ENCODE peak calls at places on chromosomes 2 and 18, in ten cellular contexts. X is HEK293T; J is coronary artery; Y is aorta; Q is head of caudate nucleus; N is NCI-H1092; V is RWPE1; S is NAMALWA; Z is dorsolateral prefrontal cortex; K is activated CD4-positive, CD25-positive, alpha-beta regulatory T cell treated with anti-CD3 and anti-CD28 coated beads, Interleukin-2, amount 50 U/mL, for 16 hours. B is an unnamed sample.
A peak's percentile ranks its signal among the peaks of the same experiment; 100 is the strongest.

GRCh38 chr2:88638123-88638650 is 10.9 kb upstream of the EIF2AK3 start:
- DNase-seq in X (no peak), J (no peak), Y (no peak), Q (no peak), N (no peak), V (no peak), S (no peak), Z (no peak), K (no peak), B (no peak)

GRCh38 chr18:61554946-61555361 is 221.7 kb downstream of the CDH20 start:
- DNase-seq in X (no peak), J (no peak), Y (no peak), Q (peak; percentile 24), N (no peak), V (no peak), S (no peak), Z (no peak), K (no peak), B (no peak)

GRCh38 chr2:8548065-8548870 is 133.6 kb upstream of the ID2 start:
- DNase-seq in X (no peak), J (peak; percentile 63), Y (peak; percentile 40), Q (no peak), N (no peak), V (no peak), S (peak; percentile 36), Z (no peak), K (no peak), B (no peak)

GRCh38 chr2:127651987-127652550 is 6.1 kb downstream of the GPR17 start:
- DNase-seq in X (no peak), J (no peak), Y (no peak), Q (peak; percentile 86), N (no peak), V (no peak), S (peak; percentile 53), Z (peak; percentile 72), K (no peak), B (no peak)

GRCh38 chr2:235378261-235378660 is 115.6 kb upstream of the AGAP1 start:
- DNase-seq in X (no peak), J (no peak), Y (no peak), Q (no peak), N (no peak), V (no peak), S (no peak), Z (no peak), K (no peak), B (no peak)

GRCh38 chr2:60987041-60987440 is 30.5 kb upstream of the PEX13 start:
- DNase-seq in X (no peak), J (no peak), Y (no peak), Q (no peak), N (no peak), V (no peak), S (peak; percentile 55), Z (no peak), K (no peak), B (no peak)

GRCh38 chr2:205407984-205408383 is 274.3 kb upstream of the NRP2 start:
- DNase-seq in X (no peak), J (no peak), Y (no peak), Q (no peak), N (no peak), V (no peak), S (no peak), Z (no peak), K (no peak), B (no peak)

GRCh38 chr18:57807336-57808117 is 4.4 kb upstream of the ATP8B1 start:
- DNase-seq in X (no peak), J (no peak), Y (no peak), Q (no peak), N (no peak), V (no peak), S (no peak), Z (no peak), K (no peak), B (no peak)

GRCh38 chr2:149991576-149991975 is 404.0 kb upstream of the MMADHC start:
- DNase-seq in X (no peak), J (no peak), Y (no peak), Q (no peak), N (no peak), V (no peak), S (no peak), Z (no peak), K (no peak), B (no peak)

GRCh38 chr18:72114801-72115594 is 429.1 kb downstream of the CBLN2 start:
- DNase-seq in X (no peak), J (no peak), Y (no peak), Q (no peak), N (no peak), V (peak; percentile 0), S (no peak), Z (no peak), K (no peak), B (no peak)

GRCh38 chr2:127140543-127140942 is 33.6 kb upstream of the BIN1 start:
- DNase-seq in X (peak; percentile 3), J (no peak), Y (no peak), Q (no peak), N (no peak), V (no peak), S (no peak), Z (no peak), K (no peak), B (no peak)

GRCh38 chr2:74504591-74504990 is 2.9 kb downstream of the PCGF1 start:
- DNase-seq in X (no peak), J (no peak), Y (no peak), Q (no peak), N (no peak), V (no peak), S (no peak), Z (no peak), K (no peak), B (no peak)

GRCh38 chr2:45990131-45990530 is 307.1 kb upstream of the EPAS1 start:
- DNase-seq in X (no peak), J (no peak), Y (no peak), Q (no peak), N (no peak), V (no peak), S (no peak), Z (no peak), K (no peak), B (no peak)

GRCh38 chr2:168703926-168704325 is 98.5 kb upstream of the NOSTRIN start:
- DNase-seq in X (no peak), J (no peak), Y (no peak), Q (no peak), N (no peak), V (no peak), S (no peak), Z (no peak), K (no peak), B (peak; percentile 67)

GRCh38 chr18:38368886-38369285 is 803.3 kb upstream of the CELF4 start:
- DNase-seq in X (no peak), J (no peak), Y (no peak), Q (no peak), N (no peak), V (no peak), S (no peak), Z (no peak), K (no peak), B (no peak)

GRCh38 chr2:18545384-18545783 is 15.1 kb downstream of the RDH14 start:
- DNase-seq in X (no peak), J (no peak), Y (no peak), Q (no peak), N (no peak), V (peak; percentile 62), S (no peak), Z (no peak), K (no peak), B (no peak)

GRCh38 chr18:69599377-69599776 is 198.7 kb downstream of the DOK6 start:
- DNase-seq in X (no peak), J (no peak), Y (no peak), Q (no peak), N (peak; percentile 14), V (no peak), S (no peak), Z (no peak), K (no peak), B (no peak)

GRCh38 chr2:203656522-203657287 is 49.7 kb upstream of the CD28 start:
- DNase-seq in X (no peak), J (no peak), Y (peak; percentile 68), Q (no peak), N (no peak), V (peak; percentile 59), S (no peak), Z (no peak), K (no peak), B (peak; percentile 82)

GRCh38 chr2:222655406-222655747 is 515 bp downstream of the FARSB start:
- DNase-seq in X (peak; percentile 20), J (no peak), Y (no peak), Q (no peak), N (peak; percentile 26), V (peak; percentile 24), S (peak; percentile 55), Z (no peak), K (no peak), B (peak; percentile 64)

GRCh38 chr2:71927757-71928715 is 219.6 kb downstream of the CYP26B1 start:
- DNase-seq in X (peak; percentile 3), J (peak; percentile 54), Y (no peak), Q (no peak), N (no peak), V (no peak), S (no peak), Z (no peak), K (no peak), B (no peak)

GRCh38 chr2:134293719-134294537 is 40.1 kb downstream of the MGAT5 start:
- DNase-seq in X (no peak), J (no peak), Y (no peak), Q (no peak), N (no peak), V (no peak), S (no peak), Z (no peak), K (no peak), B (no peak)

GRCh38 chr2:61670591-61671503 is 132.7 kb upstream of the XPO1 start:
- DNase-seq in X (no peak), J (no peak), Y (no peak), Q (peak; percentile 88), N (no peak), V (no peak), S (peak; percentile 70), Z (peak; percentile 34), K (no peak), B (peak; percentile 54)

GRCh38 chr18:5237083-5237722 is 40.1 kb upstream of the AKAIN1 start:
- DNase-seq in X (no peak), J (peak; percentile 83), Y (no peak), Q (peak; percentile 14), N (no peak), V (peak; percentile 30), S (no peak), Z (no peak), K (no peak), B (no peak)

GRCh38 chr2:103174711-103175110 is 412.9 kb downstream of the TMEM182 start:
- DNase-seq in X (no peak), J (no peak), Y (no peak), Q (no peak), N (no peak), V (no peak), S (no peak), Z (no peak), K (no peak), B (no peak)

GRCh38 chr2:20487392-20488135 is 40.7 kb downstream of the RHOB start:
- DNase-seq in X (no peak), J (no peak), Y (no peak), Q (no peak), N (no peak), V (no peak), S (no peak), Z (no peak), K (no peak), B (no peak)